ENCODE peak calls at places on chromosomes 5 and 9, in five cellular contexts. S, X, B, J and K are unnamed samples.

GRCh38 chr5:139513852-139514485 is 31.4 kb upstream of the STING1 start:
- DNase-seq in S (no peak), X (no peak), B (no peak), J (no peak), K (no peak)

GRCh38 chr5:78649816-78650561 is 1.4 kb upstream of the LHFPL2 start:
- DNase-seq in S (no peak), X (peak; percentile 70), B (peak; percentile 72), J (peak; percentile 69), K (no peak)

GRCh38 chr5:169763437-169764301 is 126.6 kb downstream of the DOCK2 start:
- DNase-seq in S (no peak), X (no peak), B (no peak), J (no peak), K (no peak)

GRCh38 chr5:150000990-150001659 is 586 bp downstream of the HMGXB3 start:
- DNase-seq in S (peak; percentile 32), X (peak; percentile 70), B (peak; percentile 39), J (no peak), K (peak; percentile 77)

GRCh38 chr5:1470762-1471211 is 25.5 kb upstream of the SLC6A3 start:
- DNase-seq in S (no peak), X (no peak), B (no peak), J (no peak), K (no peak)

GRCh38 chr9:4756420-4756819 is 15.4 kb upstream of the AK3 start:
- DNase-seq in S (no peak), X (no peak), B (no peak), J (no peak), K (no peak)

GRCh38 chr5:54611290-54611951 is 93.9 kb downstream of the SNX18 start:
- DNase-seq in S (no peak), X (peak; percentile 44), B (no peak), J (no peak), K (peak; percentile 46)

GRCh38 chr5:150255659-150256415 is 33.7 kb downstream of the CAMK2A start:
- DNase-seq in S (peak; percentile 52), X (peak; percentile 35), B (no peak), J (no peak), K (no peak)

GRCh38 chr5:149667084-149667826 is 62.9 kb upstream of the PPARGC1B start:
- DNase-seq in S (no peak), X (peak; percentile 46), B (no peak), J (peak; percentile 77), K (peak; percentile 77)

GRCh38 chr5:104305602-104306001 is 743.0 kb upstream of the NUDT12 start:
- DNase-seq in S (no peak), X (no peak), B (no peak), J (no peak), K (no peak)

GRCh38 chr5:173717959-173718358 is 101.5 kb upstream of the BOD1 start:
- DNase-seq in S (no peak), X (no peak), B (no peak), J (no peak), K (no peak)

GRCh38 chr9:90943341-90943740 is 141.7 kb downstream of the SYK start:
- DNase-seq in S (no peak), X (peak; percentile 45), B (no peak), J (no peak), K (no peak)

GRCh38 chr9:84751921-84752320 is 82.4 kb downstream of the NTRK2 start:
- DNase-seq in S (no peak), X (no peak), B (no peak), J (no peak), K (no peak)

GRCh38 chr9:98598861-98599260 is 109.9 kb downstream of the GABBR2 start:
- DNase-seq in S (no peak), X (no peak), B (no peak), J (no peak), K (no peak)

GRCh38 chr5:119515192-119515591 is 62.9 kb downstream of the HSD17B4 start:
- DNase-seq in S (no peak), X (peak; percentile 14), B (no peak), J (no peak), K (no peak)

GRCh38 chr9:69376651-69377050 is 51.6 kb downstream of the ENTREP1 start:
- DNase-seq in S (no peak), X (peak; percentile 76), B (no peak), J (no peak), K (peak; percentile 57)

GRCh38 chr9:108142504-108143201 is 653.1 kb upstream of the KLF4 start:
- DNase-seq in S (peak; percentile 79), X (peak; percentile 69), B (peak; percentile 43), J (peak; percentile 45), K (no peak)

GRCh38 chr5:141883184-141883947 is 5.2 kb upstream of the PCDH1 start:
- DNase-seq in S (peak; percentile 73), X (peak; percentile 38), B (peak; percentile 82), J (peak; percentile 91), K (peak; percentile 50)

GRCh38 chr9:93301911-93302525 is 118.1 kb downstream of the WNK2 start:
- DNase-seq in S (no peak), X (no peak), B (peak; percentile 30), J (peak; percentile 46), K (no peak)

GRCh38 chr5:176530983-176531901 is 6.0 kb downstream of the RNF44 start:
- DNase-seq in S (no peak), X (no peak), B (no peak), J (no peak), K (no peak)

GRCh38 chr9:28234899-28235277 is 661.6 kb upstream of the C9orf72 start:
- DNase-seq in S (no peak), X (peak; percentile 59), B (no peak), J (no peak), K (peak; percentile 9)

GRCh38 chr9:69898714-69899209 is 78.1 kb downstream of the CFAP95 start:
- DNase-seq in S (no peak), X (peak; percentile 41), B (no peak), J (no peak), K (peak; percentile 63)

GRCh38 chr5:171120986-171121622 is 187.9 kb upstream of the TLX3 start:
- DNase-seq in S (no peak), X (no peak), B (no peak), J (no peak), K (no peak)

GRCh38 chr9:136687721-136688223 is 515 bp upstream of the AGPAT2 start:
- DNase-seq in S (no peak), X (no peak), B (no peak), J (peak; percentile 68), K (no peak)

GRCh38 chr5:84602371-84602771 is 217.7 kb upstream of the EDIL3 start:
- DNase-seq in S (no peak), X (no peak), B (no peak), J (no peak), K (no peak)

GRCh38 chr5:79513519-79514390 is at the start of gene HOMER1:
- DNase-seq in S (peak; percentile 85), X (peak; percentile 83), B (peak; percentile 77), J (peak; percentile 84), K (peak; percentile 69)

GRCh38 chr5:95178046-95178651 is 106.7 kb downstream of the MCTP1 start:
- DNase-seq in S (peak; percentile 64), X (peak; percentile 30), B (peak; percentile 95), J (peak; percentile 71), K (no peak)

GRCh38 chr9:126147620-126148522 is 178.8 kb upstream of the MVB12B start:
- DNase-seq in S (no peak), X (no peak), B (peak; percentile 5), J (peak; percentile 28), K (no peak)

GRCh38 chr5:149228610-149229297 is 42.9 kb upstream of the AFAP1L1 start:
- DNase-seq in S (no peak), X (peak; percentile 91), B (peak; percentile 46), J (no peak), K (peak; percentile 76)

GRCh38 chr5:1765141-1765879 is 34.3 kb downstream of the MRPL36 start:
- DNase-seq in S (no peak), X (no peak), B (peak; percentile 25), J (no peak), K (no peak)

GRCh38 chr9:22079873-22080341 is 70.8 kb upstream of the CDKN2B start:
- DNase-seq in S (no peak), X (peak; percentile 68), B (no peak), J (no peak), K (no peak)

GRCh38 chr9:112119225-112120045 is 55.7 kb downstream of the SUSD1 start:
- DNase-seq in S (no peak), X (peak; percentile 34), B (no peak), J (peak; percentile 22), K (peak; percentile 71)

GRCh38 chr5:141041427-141041785 is 9.8 kb upstream of the PCDHB1 start:
- DNase-seq in S (no peak), X (no peak), B (no peak), J (no peak), K (no peak)

DNA sequence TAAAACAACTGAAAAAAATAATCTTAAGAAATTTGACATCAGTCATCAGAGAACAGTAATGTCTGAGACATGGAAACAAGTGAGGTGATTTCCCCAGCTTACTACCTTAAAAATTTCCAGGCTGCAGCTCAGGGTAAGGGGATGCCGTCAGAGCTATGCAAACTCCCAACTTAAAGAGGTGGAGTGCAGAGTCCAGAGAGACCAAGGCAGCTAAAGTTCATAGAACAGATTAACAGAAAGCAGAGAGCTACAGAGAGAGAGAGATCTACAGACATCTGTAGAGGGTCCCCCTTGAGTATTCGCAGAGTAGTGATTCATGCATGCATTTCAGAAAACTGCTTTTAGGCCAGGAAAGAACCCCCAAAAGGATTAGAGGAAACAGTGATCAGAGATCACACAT is 306.1 kb upstream of the PUM3 start:
- DNase-seq in S (no peak), X (no peak), B (no peak), J (no peak), K (no peak)
- H2BK12ac ChIP-seq in S (no peak overlapping the region), X (no peak overlapping the region), B (no peak overlapping the region), J (no peak overlapping the region), K (no peak overlapping the region)

GRCh38 chr9:72951043-72951442 is 1.8 kb downstream of the ALDH1A1 start:
- DNase-seq in S (no peak), X (peak; percentile 18), B (no peak), J (no peak), K (no peak)
- H3K9ac ChIP-seq in S (no peak overlapping the region), X (no peak overlapping the region), B (no peak overlapping the region), J (no peak overlapping the region), K (no peak overlapping the region)

GRCh38 chr9:754150-754931 is 87.2 kb upstream of the DMRT1 start:
- DNase-seq in S (no peak), X (no peak), B (no peak), J (peak; percentile 27), K (no peak)

GRCh38 chr9:750264-750967 is 91.1 kb upstream of the DMRT1 start:
- DNase-seq in S (no peak), X (no peak), B (no peak), J (no peak), K (no peak)

GRCh38 chr9:752201-752600 is 89.3 kb upstream of the DMRT1 start:
- DNase-seq in S (no peak), X (peak; percentile 95), B (no peak), J (no peak), K (peak; percentile 71)

GRCh38 chr9:751137-752051 is 90.1 kb upstream of the DMRT1 start:
- DNase-seq in S (no peak), X (no peak), B (no peak), J (no peak), K (peak; percentile 86)

GRCh38 chr9:752681-753200 is 88.8 kb upstream of the DMRT1 start:
- DNase-seq in S (no peak), X (peak; percentile 70), B (no peak), J (no peak), K (no peak)
- H3K4me1 ChIP-seq in S (no peaks in the 10 kb centered on the region), X (peaks cover 23% of the 10 kb centered on the region), B (no peaks in the 10 kb centered on the region), J (peaks cover 3% of the 10 kb centered on the region), K (peaks cover 23% of the 10 kb centered on the region)

DNA sequence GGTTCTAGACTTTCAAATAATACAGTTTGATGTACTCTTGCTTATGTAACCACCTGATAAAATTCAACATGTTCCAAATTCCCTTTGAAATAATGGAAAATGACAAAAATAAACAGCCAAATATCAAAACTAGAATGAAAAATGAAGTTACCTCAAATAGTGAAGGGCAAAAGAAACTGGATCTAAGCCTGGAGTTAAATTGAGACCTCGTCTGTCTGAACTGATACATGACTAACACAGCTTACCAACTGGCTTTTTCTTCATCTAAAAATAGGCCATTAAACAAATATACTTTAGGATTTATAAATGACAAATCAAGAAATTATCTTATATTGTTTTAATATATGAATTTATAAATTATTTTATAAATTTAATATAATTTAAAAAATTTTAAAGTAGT is 12.1 kb upstream of the CAAP1 start:
- DNase-seq in S (no peak), X (no peak), B (no peak), J (no peak), K (no peak)
- H2BK12ac ChIP-seq in S (no peak overlapping the region), X (no peak overlapping the region), B (no peak overlapping the region), J (no peak overlapping the region), K (no peak overlapping the region)